ENCODE peak calls at places on chromosome 18, in four cellular contexts. V is skeletal muscle cell, O is Panc1, L is neural progenitor cell. F is an unnamed sample.

GRCh38 chr18:1483386-1483785 is 578.7 kb downstream of the ADCYAP1 start:
- DNase-seq in L (no peak), V (no peak), O (no peak), F (no peak)

GRCh38 chr18:3466051-3466450 is 16.1 kb downstream of the TGIF1 start:
- DNase-seq in L (no peak), O (no peak), V (no peak), F (no peak)

GRCh38 chr18:74468547-74469014 is 11.5 kb upstream of the DIPK1C start:
- DNase-seq in O (no peak), L (no peak), V (no peak), F (no peak)

GRCh38 chr18:79964330-79965118 is at the start of gene HSBP1L1:
- DNase-seq in O (no peak), L (peak; percentile 94), V (no peak), F (no peak)

GRCh38 chr18:2425426-2426317 is 145.6 kb downstream of the METTL4 start:
- DNase-seq in O (no peak), L (no peak), V (no peak), F (no peak)

GRCh38 chr18:78659057-78659456 is 320.6 kb upstream of the SALL3 start:
- DNase-seq in L (no peak), V (no peak), O (no peak), F (no peak)

GRCh38 chr18:902179-902718 is 2.4 kb upstream of the ADCYAP1 start:
- DNase-seq in L (peak; percentile 40), V (no peak), O (no peak), F (no peak)

GRCh38 chr18:79586436-79587297 is 92.9 kb upstream of the CTDP1 start:
- DNase-seq in L (no peak), O (no peak), V (no peak), F (no peak)

GRCh38 chr18:31050635-31051034 is 8.1 kb upstream of the DSC3 start:
- DNase-seq in O (no peak), L (no peak), V (no peak), F (no peak)

GRCh38 chr18:37551846-37552245 is 13.8 kb downstream of the CELF4 start:
- DNase-seq in O (no peak), V (no peak), L (no peak), F (no peak)

GRCh38 chr18:31274915-31275314 is 43.0 kb upstream of the DSG1 start:
- DNase-seq in O (no peak), V (peak; percentile 20), L (no peak), F (peak; percentile 62)

GRCh38 chr18:13578400-13578799 is 148.0 kb downstream of the FAM210A start:
- DNase-seq in O (no peak), L (no peak), V (no peak), F (no peak)

GRCh38 chr18:36375118-36375517 is 77.6 kb downstream of the FHOD3 start:
- DNase-seq in V (no peak), O (no peak), L (no peak), F (no peak)

GRCh38 chr18:14976736-14977430 is 228.9 kb downstream of the ANKRD30B start:
- DNase-seq in V (no peak), L (no peak), O (no peak), F (no peak)

GRCh38 chr18:9737814-9738160 is 29.7 kb downstream of the RAB31 start:
- DNase-seq in O (no peak), L (no peak), V (no peak), F (no peak)

GRCh38 chr18:26471027-26471426 is 77.3 kb downstream of the KCTD1 start:
- DNase-seq in O (no peak), L (no peak), V (no peak), F (no peak)

GRCh38 chr18:24570716-24571115 is 110.3 kb downstream of the HRH4 start:
- DNase-seq in L (no peak), V (no peak), O (no peak), F (no peak)

GRCh38 chr18:10490401-10491289 is 35.2 kb upstream of the NAPG start:
- DNase-seq in L (peak; percentile 76), O (peak; percentile 10), V (no peak), F (no peak)

GRCh38 chr18:48749768-48750167 is 201.0 kb downstream of the SMAD7 start:
- DNase-seq in O (no peak), L (no peak), V (no peak), F (no peak)

GRCh38 chr18:59996370-59996966 is 96.7 kb downstream of the PMAIP1 start:
- DNase-seq in L (peak; percentile 54), V (peak; percentile 11), O (peak; percentile 41), F (no peak)

GRCh38 chr18:28736951-28737350 is 560.0 kb upstream of the CDH2 start:
- DNase-seq in O (no peak), V (no peak), L (no peak), F (no peak)

GRCh38 chr18:35122586-35123224 is 81.5 kb downstream of the MAPRE2 start:
- DNase-seq in V (no peak), O (no peak), L (peak; percentile 66), F (no peak)

GRCh38 chr18:35282353-35282752 is 7.7 kb downstream of the ZSCAN30 start:
- DNase-seq in V (peak; percentile 43), L (no peak), O (peak; percentile 25), F (no peak)

GRCh38 chr18:26540041-26540628 is 8.2 kb downstream of the KCTD1 start:
- DNase-seq in L (no peak), O (no peak), V (no peak), F (no peak)

GRCh38 chr18:37946324-37946723 is 380.7 kb upstream of the CELF4 start:
- DNase-seq in V (no peak), L (no peak), O (no peak), F (no peak)

GRCh38 chr18:11783716-11784331 is 67.4 kb upstream of the CHMP1B start:
- DNase-seq in L (no peak), O (no peak), V (no peak), F (no peak)

GRCh38 chr18:74861154-74861553 is 263.5 kb downstream of the ZNF407 start:
- DNase-seq in L (no peak), V (no peak), O (no peak), F (peak; percentile 28)

GRCh38 chr18:79902075-79902474 is 49.4 kb downstream of the SLC66A2 start:
- DNase-seq in O (no peak), V (no peak), L (no peak), F (no peak)

GRCh38 chr18:25661836-25662235 is 309.9 kb upstream of the ZNF521 start:
- DNase-seq in O (no peak), L (no peak), V (no peak), F (no peak)

GRCh38 chr18:55320399-55321255 is 267.4 kb downstream of the TCF4 start:
- DNase-seq in L (no peak), O (no peak), V (no peak), F (no peak)
- H3K4me3 ChIP-seq in L (no peak overlapping the region), O (no peak overlapping the region), V (peak overlapping the region; percentile 60), F (peak overlapping the region; percentile 67)

DNA sequence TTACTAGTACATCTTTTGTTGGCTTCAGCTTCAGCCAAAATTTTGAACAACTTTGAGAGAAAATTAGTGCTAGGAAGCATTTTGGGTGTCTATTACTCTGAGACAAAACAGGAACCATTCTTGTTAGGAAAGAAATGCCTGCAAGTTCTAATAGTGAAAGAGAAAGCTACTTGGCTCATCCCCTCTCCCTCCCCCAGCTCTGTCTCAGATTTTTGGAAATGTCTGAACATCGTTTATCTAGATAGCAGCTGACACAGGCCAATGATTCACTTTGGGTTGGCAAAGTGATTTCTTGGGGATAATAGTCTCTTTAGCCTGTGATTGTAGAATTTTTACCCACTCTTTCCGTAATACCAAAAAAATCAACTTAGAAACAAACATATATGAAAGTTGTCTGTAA is 42.3 kb upstream of the PTPRM start:
- DNase-seq in O (no peak), L (no peak), V (no peak), F (no peak)
- H3K4me3 ChIP-seq in O (no peak overlapping the region), L (no peak overlapping the region), V (no peak overlapping the region), F (no peak overlapping the region)

GRCh38 chr18:62979900-62980299 is 264.6 kb downstream of the PHLPP1 start:
- DNase-seq in L (peak; percentile 63), O (no peak), V (no peak), F (no peak)

GRCh38 chr18:62979172-62979571 is 263.8 kb downstream of the PHLPP1 start:
- DNase-seq in L (no peak), O (no peak), V (peak; percentile 83), F (no peak)

GRCh38 chr18:62984656-62985315 is 269.4 kb downstream of the PHLPP1 start:
- DNase-seq in V (no peak), O (no peak), L (no peak), F (no peak)

GRCh38 chr18:62981566-62981965 is 266.2 kb downstream of the PHLPP1 start:
- DNase-seq in V (no peak), O (no peak), L (no peak), F (no peak)

DNA sequence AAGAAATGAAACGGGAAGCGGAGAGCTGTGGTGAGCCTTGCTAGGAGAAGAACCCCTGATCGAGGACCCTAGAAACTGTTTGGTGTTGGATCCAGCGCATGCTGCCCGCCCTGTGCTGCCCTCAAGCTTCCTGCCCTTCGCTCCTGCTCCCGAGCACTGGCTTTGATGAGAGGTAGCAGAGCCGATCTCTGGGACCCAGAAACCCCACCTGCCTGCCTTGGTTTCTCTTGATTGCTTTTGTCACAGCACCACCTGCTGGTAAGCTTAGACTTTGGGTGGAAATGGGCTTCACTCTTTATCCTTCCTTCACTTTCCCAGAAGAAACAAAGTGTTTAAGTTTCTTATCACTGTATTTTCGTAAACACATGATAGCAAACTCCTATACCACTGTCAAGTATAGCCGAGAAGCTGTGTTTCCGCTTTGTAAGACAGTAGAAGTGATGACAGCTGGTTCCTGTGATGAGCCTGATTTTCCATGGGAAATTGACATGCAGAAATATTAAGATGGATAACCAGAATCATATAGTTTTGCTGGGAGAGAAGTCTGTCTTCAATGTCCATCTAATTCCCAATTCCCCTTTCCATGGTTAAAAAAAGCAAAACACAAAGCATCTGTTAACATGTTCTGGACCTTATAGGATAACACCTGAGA is 267.4 kb downstream of the PHLPP1 start:
- DNase-seq in L (peak; percentile 82), V (no peak), O (peak; percentile 35), F (no peak)
- H3K4me3 ChIP-seq in L (no peak overlapping the region), V (peak overlapping the region; percentile 25), O (no peak overlapping the region), F (no peak overlapping the region)

DNA sequence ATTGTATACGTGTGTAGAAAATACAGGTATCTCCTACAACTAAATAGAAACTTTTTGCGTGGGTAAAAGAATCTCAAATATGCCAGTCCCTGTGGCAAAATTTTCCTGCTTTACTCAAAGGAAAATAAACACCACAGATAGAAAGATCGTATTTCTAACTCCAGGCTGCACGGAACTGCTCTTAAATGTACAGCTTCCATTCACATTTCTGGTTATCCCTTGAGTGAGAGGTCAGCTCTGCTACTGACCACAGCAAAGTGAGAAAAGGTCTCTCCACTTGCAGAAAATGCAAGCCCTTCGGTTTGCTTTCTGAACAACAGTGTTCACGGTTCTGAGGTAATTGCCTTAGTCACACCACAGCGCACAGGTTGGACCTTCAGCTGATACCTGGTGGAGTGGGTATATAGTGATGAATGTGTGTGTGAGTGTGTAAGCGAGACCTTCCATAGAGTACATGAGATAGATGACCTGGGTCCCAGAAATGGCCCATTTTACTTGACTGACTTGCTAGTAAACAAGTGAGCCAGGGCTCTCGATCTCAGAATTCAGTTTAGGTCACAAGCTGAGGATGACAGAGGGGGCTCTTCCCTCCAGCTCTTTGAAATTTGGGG is 52.1 kb downstream of the ALPK2 start:
- DNase-seq in O (no peak), L (no peak), V (no peak), F (no peak)
- H3K4me3 ChIP-seq in O (no peak overlapping the region), L (no peak overlapping the region), V (peak overlapping the region; percentile 56), F (no peak overlapping the region)

GRCh38 chr18:39341106-39341505 is 1775.5 kb upstream of the CELF4 start:
- DNase-seq in L (no peak), V (no peak), O (no peak), F (no peak)
- H3K4me3 ChIP-seq in L (no peak overlapping the region), V (no peak overlapping the region), O (no peak overlapping the region), F (no peak overlapping the region)

GRCh38 chr18:57441395-57441794 is 6.2 kb downstream of the ONECUT2 start:
- DNase-seq in V (no peak), O (no peak), L (peak; percentile 71), F (no peak)
- H3K4me3 ChIP-seq in V (peak overlapping the region; percentile 16), O (peak overlapping the region; percentile 41), L (peak overlapping the region; percentile 56), F (no peak overlapping the region)